ENCODE peak calls at places on chromosomes 11 and 22, in eight cellular contexts. One of them, this sample, is unnamed.

GRCh38 chr22:19715286-19715939 is 1.1 kb downstream of the SEPTIN5 start:
- DNase-seq in occipital lobe: no peak
- DNase-seq in type B pancreatic cell: no peak
- DNase-seq in sigmoid colon: no peak
- DNase-seq in H4: no peak
- DNase-seq in PC-3: no peak
- DNase-seq in HT1080: no peak
- DNase-seq in NCI-H1436: no peak
- DNase-seq in this sample: no peak

GRCh38 chr11:35539781-35540281 is 14.4 kb upstream of the PAMR1 start:
- DNase-seq in PC-3: peak
- DNase-seq in H4: peak
- DNase-seq in sigmoid colon: peak
- DNase-seq in type B pancreatic cell: no peak
- DNase-seq in occipital lobe: no peak
- DNase-seq in HT1080: peak
- DNase-seq in NCI-H1436: no peak
- DNase-seq in this sample: no peak

GRCh38 chr11:96045622-96046456 is 121.9 kb upstream of the MTMR2 start:
- DNase-seq in NCI-H1436: no peak
- DNase-seq in occipital lobe: peak
- DNase-seq in sigmoid colon: peak
- DNase-seq in H4: no peak
- DNase-seq in type B pancreatic cell: peak
- DNase-seq in HT1080: no peak
- DNase-seq in PC-3: no peak
- DNase-seq in this sample: peak

GRCh38 chr11:69704508-69705245 is 855 bp upstream of the FGF19 start:
- DNase-seq in sigmoid colon: no peak
- DNase-seq in H4: no peak
- DNase-seq in HT1080: no peak
- DNase-seq in PC-3: peak
- DNase-seq in type B pancreatic cell: peak
- DNase-seq in NCI-H1436: no peak
- DNase-seq in occipital lobe: no peak
- DNase-seq in this sample: no peak

GRCh38 chr11:128988224-128988970 is 45.7 kb upstream of the TP53AIP1 start:
- DNase-seq in NCI-H1436: no peak
- DNase-seq in sigmoid colon: no peak
- DNase-seq in PC-3: no peak
- DNase-seq in H4: no peak
- DNase-seq in HT1080: no peak
- DNase-seq in type B pancreatic cell: no peak
- DNase-seq in occipital lobe: no peak
- DNase-seq in this sample: no peak

GRCh38 chr22:37521236-37521739 is 2.1 kb upstream of the CARD10 start:
- DNase-seq in type B pancreatic cell: no peak
- DNase-seq in occipital lobe: no peak
- DNase-seq in NCI-H1436: no peak
- DNase-seq in HT1080: no peak
- DNase-seq in PC-3: no peak
- DNase-seq in sigmoid colon: no peak
- DNase-seq in H4: no peak
- DNase-seq in this sample: no peak

GRCh38 chr11:72635931-72636330 is 38.3 kb downstream of the PDE2A start:
- DNase-seq in HT1080: no peak
- DNase-seq in occipital lobe: no peak
- DNase-seq in PC-3: no peak
- DNase-seq in sigmoid colon: no peak
- DNase-seq in NCI-H1436: no peak
- DNase-seq in H4: no peak
- DNase-seq in type B pancreatic cell: no peak
- DNase-seq in this sample: no peak

GRCh38 chr11:100855466-100856067 is 168.5 kb downstream of the ARHGAP42 start:
- DNase-seq in NCI-H1436: peak
- DNase-seq in H4: peak
- DNase-seq in HT1080: peak
- DNase-seq in PC-3: peak
- DNase-seq in sigmoid colon: no peak
- DNase-seq in type B pancreatic cell: no peak
- DNase-seq in occipital lobe: no peak
- DNase-seq in this sample: no peak

GRCh38 chr11:17934194-17934593 is 78.7 kb downstream of the SERGEF start:
- DNase-seq in sigmoid colon: no peak
- DNase-seq in HT1080: no peak
- DNase-seq in H4: no peak
- DNase-seq in occipital lobe: no peak
- DNase-seq in NCI-H1436: no peak
- DNase-seq in type B pancreatic cell: no peak
- DNase-seq in PC-3: no peak
- DNase-seq in this sample: no peak

GRCh38 chr11:64419818-64420485 is 61.0 kb downstream of the RPS6KA4 start:
- DNase-seq in HT1080: no peak
- DNase-seq in occipital lobe: no peak
- DNase-seq in H4: no peak
- DNase-seq in type B pancreatic cell: no peak
- DNase-seq in NCI-H1436: peak
- DNase-seq in sigmoid colon: no peak
- DNase-seq in PC-3: no peak
- DNase-seq in this sample: peak

GRCh38 chr22:43228330-43228729 is 41.4 kb upstream of the TTLL12 start:
- DNase-seq in NCI-H1436: no peak
- DNase-seq in sigmoid colon: no peak
- DNase-seq in type B pancreatic cell: no peak
- DNase-seq in H4: no peak
- DNase-seq in occipital lobe: no peak
- DNase-seq in PC-3: peak
- DNase-seq in HT1080: peak
- DNase-seq in this sample: no peak

GRCh38 chr11:64745219-64745522 is 1.2 kb upstream of the RASGRP2 start:
- DNase-seq in sigmoid colon: peak
- DNase-seq in occipital lobe: no peak
- DNase-seq in type B pancreatic cell: no peak
- DNase-seq in NCI-H1436: no peak
- DNase-seq in PC-3: no peak
- DNase-seq in HT1080: no peak
- DNase-seq in H4: no peak
- DNase-seq in this sample: peak

GRCh38 chr11:36840378-36840777 is 242.3 kb upstream of the RAG2 start:
- DNase-seq in PC-3: no peak
- DNase-seq in type B pancreatic cell: no peak
- DNase-seq in H4: no peak
- DNase-seq in NCI-H1436: no peak
- DNase-seq in sigmoid colon: no peak
- DNase-seq in HT1080: no peak
- DNase-seq in occipital lobe: no peak
- DNase-seq in this sample: no peak

GRCh38 chr22:40654522-40655167 is 18.1 kb upstream of the MRTFA start:
- DNase-seq in HT1080: peak
- DNase-seq in sigmoid colon: peak
- DNase-seq in type B pancreatic cell: no peak
- DNase-seq in occipital lobe: no peak
- DNase-seq in H4: peak
- DNase-seq in PC-3: peak
- DNase-seq in NCI-H1436: no peak
- DNase-seq in this sample: no peak

GRCh38 chr11:111526501-111526900 is 11.9 kb downstream of the HOATZ start:
- DNase-seq in HT1080: peak
- DNase-seq in NCI-H1436: no peak
- DNase-seq in sigmoid colon: no peak
- DNase-seq in occipital lobe: no peak
- DNase-seq in type B pancreatic cell: no peak
- DNase-seq in PC-3: peak
- DNase-seq in H4: no peak
- DNase-seq in this sample: no peak

This sample was measured in ascending aorta.